ENCODE peak calls at places on chromosomes 1 and 21, in seven cellular contexts. C, M, D, V, J, H and F are unnamed samples.

GRCh38 chr1:175204285-175204684 is 11.7 kb upstream of the KIAA0040 start:
- DNase-seq in D (no peak), H (no peak), V (no peak), J (peak; percentile 75), C (no peak), M (no peak), F (no peak)

GRCh38 chr21:41251961-41252642 is 64.5 kb upstream of the FAM3B start:
- DNase-seq in D (no peak), J (no peak), M (no peak), C (no peak), H (no peak), V (peak; percentile 9), F (no peak)

GRCh38 chr1:27071049-27071416 is 58.4 kb upstream of the TENT5B start:
- DNase-seq in V (peak; percentile 90), H (peak; percentile 80), J (no peak), C (no peak), D (no peak), M (no peak), F (no peak)

GRCh38 chr1:24409535-24409934 is 4.0 kb downstream of the STPG1 start:
- DNase-seq in H (no peak), J (no peak), D (peak; percentile 32), C (no peak), M (no peak), V (peak; percentile 90), F (no peak)

GRCh38 chr1:232684331-232685105 is 54.6 kb upstream of the SIPA1L2 start:
- DNase-seq in H (no peak), D (no peak), C (peak; percentile 11), J (no peak), V (no peak), M (no peak), F (no peak)

GRCh38 chr21:41611966-41612606 is 104.1 kb upstream of the TMPRSS2 start:
- DNase-seq in C (peak; percentile 29), V (peak; percentile 25), H (peak; percentile 64), D (peak; percentile 60), J (peak; percentile 32), M (peak; percentile 77), F (no peak)

GRCh38 chr21:22890656-22891055 is 1892.4 kb downstream of the NCAM2 start:
- DNase-seq in J (no peak), C (no peak), D (no peak), V (no peak), H (no peak), M (no peak), F (no peak)

GRCh38 chr1:236509647-236510401 is 14.0 kb upstream of the LGALS8 start:
- DNase-seq in J (no peak), D (no peak), M (no peak), C (no peak), H (no peak), V (no peak), F (no peak)

GRCh38 chr1:145985502-145986439 is 10.6 kb downstream of the TXNIP start:
- DNase-seq in J (no peak), M (no peak), D (no peak), H (no peak), C (peak; percentile 80), V (peak; percentile 77), F (no peak)

GRCh38 chr1:31792116-31792515 is 23.7 kb downstream of the SPOCD1 start:
- DNase-seq in C (no peak), H (no peak), M (no peak), V (no peak), J (no peak), D (no peak), F (peak; percentile 84)

GRCh38 chr1:109759513-109760334 is 4.0 kb downstream of the EPS8L3 start:
- DNase-seq in M (no peak), V (no peak), C (peak; percentile 44), H (no peak), J (no peak), D (no peak), F (peak; percentile 62)

GRCh38 chr1:43705982-43706597 is 1.2 kb upstream of the ST3GAL3 start:
- DNase-seq in H (peak; percentile 18), C (peak; percentile 58), V (peak; percentile 49), J (peak; percentile 32), D (no peak), M (peak; percentile 23), F (no peak)

GRCh38 chr1:207997486-207998268 is 86.8 kb upstream of the CD34 start:
- DNase-seq in J (peak; percentile 56), C (peak; percentile 65), H (peak; percentile 78), M (peak; percentile 48), V (peak; percentile 84), D (peak; percentile 81), F (no peak)

GRCh38 chr1:93177991-93178390 is 2.2 kb downstream of the TMED5 start:
- DNase-seq in M (no peak), C (peak; percentile 17), J (no peak), V (peak; percentile 56), D (no peak), H (no peak), F (no peak)

GRCh38 chr1:118247593-118247992 is 62.6 kb upstream of the SPAG17 start:
- DNase-seq in D (peak; percentile 1), M (peak; percentile 1), J (peak; percentile 23), H (peak; percentile 60), C (peak; percentile 19), V (peak; percentile 33), F (no peak)

GRCh38 chr21:42350271-42350885 is 416 bp downstream of the TFF2 start:
- DNase-seq in M (no peak), H (no peak), D (no peak), V (no peak), C (no peak), J (no peak), F (no peak)

GRCh38 chr1:156859523-156860112 is 701 bp upstream of the INSRR start:
- DNase-seq in H (peak; percentile 56), J (peak; percentile 52), M (no peak), C (no peak), D (no peak), V (peak; percentile 56), F (no peak)

GRCh38 chr1:188243456-188243855 is 1414.7 kb downstream of the PLA2G4A start:
- DNase-seq in C (no peak), V (no peak), M (no peak), D (no peak), J (no peak), H (no peak), F (no peak)

GRCh38 chr1:175498002-175498401 is 245.4 kb downstream of the TNR start:
- DNase-seq in M (no peak), C (peak; percentile 40), V (peak; percentile 2), D (no peak), J (no peak), H (no peak), F (no peak)

GRCh38 chr21:41953249-41953830 is 478 bp downstream of the C2CD2 start:
- DNase-seq in V (peak; percentile 49), J (no peak), H (peak; percentile 55), D (no peak), M (no peak), C (no peak), F (peak; percentile 88)

GRCh38 chr1:39822146-39822545 is 33.5 kb upstream of the BMP8B start:
- DNase-seq in J (no peak), H (no peak), V (no peak), C (no peak), M (no peak), D (no peak), F (no peak)

GRCh38 chr1:44855742-44856141 is 12.7 kb upstream of the PTCH2 start:
- DNase-seq in C (no peak), J (no peak), V (no peak), H (no peak), M (no peak), D (no peak), F (no peak)

GRCh38 chr1:183761871-183762270 is 43.0 kb upstream of the RGL1 start:
- DNase-seq in J (no peak), H (no peak), C (no peak), D (no peak), V (peak; percentile 31), M (no peak), F (no peak)

GRCh38 chr1:22024485-22025367 is 23.3 kb downstream of the CELA3A start:
- DNase-seq in D (peak; percentile 83), J (peak; percentile 84), V (peak; percentile 81), C (peak; percentile 84), H (peak; percentile 73), M (peak; percentile 80), F (no peak)

GRCh38 chr1:3652538-3653285 is 396 bp downstream of the TP73 start:
- DNase-seq in C (peak; percentile 29), V (no peak), H (peak; percentile 54), D (no peak), J (peak; percentile 65), M (no peak), F (peak; percentile 90)

GRCh38 chr1:166133276-166133841 is 33.4 kb downstream of the FAM78B start:
- DNase-seq in C (peak; percentile 37), J (peak; percentile 57), H (peak; percentile 23), M (peak; percentile 4), V (peak; percentile 3), D (no peak), F (no peak)
- TF ChIP-seq CTCF in C (peak; percentile 68), J (peak; percentile 53), H (peak; percentile 62), M (peak; percentile 70), V (no peak), D (peak; percentile 32), F (peak; percentile 49)

DNA sequence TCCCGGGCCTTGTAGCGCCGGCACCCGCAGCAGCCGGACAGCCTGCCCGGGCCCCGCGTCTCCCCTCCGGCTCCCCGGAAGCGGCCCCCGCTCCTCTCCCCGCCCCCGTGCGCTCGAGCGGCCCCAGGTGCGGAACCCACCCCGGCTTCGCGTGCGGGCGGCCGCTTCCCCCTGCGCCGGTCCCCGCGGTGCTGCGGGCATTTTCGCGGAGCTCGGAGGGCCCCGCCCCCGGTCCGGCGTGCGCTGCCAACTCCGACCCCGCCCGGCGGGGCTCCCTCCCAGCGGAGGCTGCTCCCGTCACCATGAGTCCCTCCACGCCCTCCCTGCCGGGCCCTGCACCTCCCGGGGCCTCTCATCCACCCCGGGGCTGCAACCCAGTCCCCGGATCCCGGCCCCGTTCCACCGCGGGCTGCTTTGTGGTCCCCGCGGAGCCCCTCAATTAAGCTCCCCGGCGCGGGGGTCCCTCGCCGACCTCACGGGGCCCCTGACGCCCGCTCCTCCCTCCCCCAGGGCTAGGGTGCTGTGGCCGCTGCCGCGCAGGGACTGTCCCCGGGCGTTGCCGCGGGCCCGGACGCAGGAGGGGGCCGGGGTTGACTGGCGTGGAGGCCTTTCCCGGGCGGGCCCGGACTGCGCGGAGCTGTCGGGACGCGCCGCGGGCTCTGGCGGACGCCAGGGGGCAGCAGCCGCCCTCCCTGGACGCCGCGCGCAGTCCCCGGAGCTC is 159.4 kb downstream of the RUNX1 start:
- DNase-seq in J (peak; percentile 85), H (peak; percentile 90), C (peak; percentile 92), V (peak; percentile 94), M (peak; percentile 78), D (peak; percentile 52), F (peak; percentile 94)
- TF ChIP-seq CTCF in J (peak; percentile 79), H (peak; percentile 83), C (peak; percentile 27), V (peak; percentile 31), M (peak; percentile 78), D (peak; percentile 71), F (peak; percentile 94)

GRCh38 chr1:42690477-42691156 is 8.4 kb downstream of the YBX1 start:
- DNase-seq in J (peak; percentile 35), V (no peak), M (no peak), H (no peak), D (no peak), C (no peak), F (no peak)
- TF ChIP-seq CTCF in J (peak; percentile 31), V (no peak), M (peak; percentile 60), H (peak; percentile 19), D (no peak), C (no peak), F (peak; percentile 30)

DNA sequence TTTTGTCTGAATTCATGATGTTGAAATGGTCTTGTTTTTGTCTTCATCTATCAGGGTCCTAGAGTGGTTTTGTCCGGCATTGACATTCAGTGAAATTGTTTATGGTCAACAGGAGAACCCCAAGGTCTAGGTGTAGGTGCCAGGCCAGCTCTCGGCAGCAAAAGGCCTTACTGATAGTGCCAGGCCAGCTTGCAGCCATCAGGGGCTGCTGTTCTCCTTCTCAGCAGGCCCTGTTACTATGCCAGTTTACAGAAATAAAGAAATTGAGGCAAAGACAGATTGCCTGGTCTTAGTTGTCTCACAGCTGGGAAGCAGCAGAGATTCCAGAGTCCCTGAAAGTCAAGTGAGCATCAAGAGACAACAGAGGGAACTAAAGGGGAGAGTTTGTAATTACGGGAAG is 12.0 kb downstream of the HMGB4 start:
- DNase-seq in M (no peak), V (no peak), D (no peak), J (no peak), C (no peak), H (no peak), F (no peak)
- TF ChIP-seq CTCF in M (peak; percentile 29), V (no peak), D (no peak), J (no peak), C (no peak), H (peak; percentile 38), F (peak; percentile 9)